ENCODE peak calls at places on chromosomes 16 and 17, in eight cellular contexts. S, O, G, M, I, R, Y and E are unnamed samples.
A peak's percentile ranks its signal among the peaks of the same experiment; 100 is the strongest.

GRCh38 chr16:89922884-89923639 is at the start of gene TUBB3:
- DNase-seq in S (peak; percentile 70), O (peak; percentile 61), G (peak; percentile 84), M (peak; percentile 78), I (peak; percentile 79), R (no peak), Y (peak; percentile 90), E (no peak)

GRCh38 chr17:7173687-7174602 is 5.2 kb downstream of the ASGR1 start:
- DNase-seq in S (no peak), O (no peak), G (no peak), M (peak; percentile 57), I (no peak), R (peak; percentile 37), Y (no peak), E (peak; percentile 23)

GRCh38 chr17:32741381-32741780 is 135.5 kb downstream of the MYO1D start:
- DNase-seq in S (no peak), O (no peak), G (no peak), M (no peak), I (peak; percentile 56), R (no peak), Y (no peak), E (no peak)

GRCh38 chr16:89831810-89832328 is 3.6 kb downstream of the SPIRE2 start:
- DNase-seq in S (no peak), O (no peak), G (no peak), M (no peak), I (no peak), R (no peak), Y (no peak), E (no peak)

GRCh38 chr16:51151435-51151950 is 423 bp upstream of the SALL1 start:
- DNase-seq in S (no peak), O (peak; percentile 92), G (peak; percentile 30), M (peak; percentile 94), I (peak; percentile 13), R (peak; percentile 86), Y (peak; percentile 45), E (no peak)

GRCh38 chr16:1335996-1336395 is 2.6 kb downstream of the BAIAP3 start:
- DNase-seq in S (no peak), O (no peak), G (no peak), M (peak; percentile 50), I (no peak), R (no peak), Y (no peak), E (no peak)

GRCh38 chr17:61634942-61635538 is 44.0 kb upstream of the NACA2 start:
- DNase-seq in S (no peak), O (no peak), G (no peak), M (no peak), I (no peak), R (no peak), Y (no peak), E (no peak)

GRCh38 chr17:4186244-4186920 is 43.4 kb downstream of the CYB5D2 start:
- DNase-seq in S (no peak), O (no peak), G (no peak), M (no peak), I (no peak), R (peak; percentile 88), Y (no peak), E (no peak)

GRCh38 chr17:45380046-45380765 is 52.5 kb downstream of the ARHGAP27 start:
- DNase-seq in S (no peak), O (no peak), G (no peak), M (no peak), I (no peak), R (no peak), Y (no peak), E (peak; percentile 77)

GRCh38 chr17:45980855-45981254 is 18.2 kb upstream of the STH start:
- DNase-seq in S (no peak), O (no peak), G (no peak), M (peak; percentile 50), I (no peak), R (no peak), Y (no peak), E (no peak)

GRCh38 chr17:13518271-13519000 is 83.3 kb downstream of the HS3ST3A1 start:
- DNase-seq in S (no peak), O (no peak), G (no peak), M (no peak), I (peak; percentile 32), R (no peak), Y (no peak), E (no peak)

GRCh38 chr16:30003670-30004423 is 7.0 kb downstream of the DOC2A start:
- DNase-seq in S (no peak), O (no peak), G (no peak), M (no peak), I (no peak), R (no peak), Y (no peak), E (no peak)

GRCh38 chr17:72030067-72030899 is 90.5 kb upstream of the SOX9 start:
- DNase-seq in S (peak; percentile 16), O (peak; percentile 27), G (peak; percentile 48), M (peak; percentile 55), I (peak; percentile 18), R (no peak), Y (peak; percentile 85), E (no peak)

GRCh38 chr17:3890082-3890892 is 2.6 kb downstream of the CAMKK1 start:
- DNase-seq in S (no peak), O (no peak), G (peak; percentile 96), M (no peak), I (peak; percentile 92), R (peak; percentile 95), Y (peak; percentile 97), E (peak; percentile 61)

GRCh38 chr17:36529121-36529520 is 5.5 kb downstream of the MYO19 start:
- DNase-seq in S (no peak), O (no peak), G (no peak), M (no peak), I (peak; percentile 65), R (no peak), Y (peak; percentile 29), E (no peak)

GRCh38 chr16:58123896-58124600 is 5.1 kb downstream of the CFAP20 start:
- DNase-seq in S (no peak), O (no peak), G (no peak), M (no peak), I (no peak), R (no peak), Y (no peak), E (no peak)

GRCh38 chr16:30136971-30137601 is 14.1 kb upstream of the MAPK3 start:
- DNase-seq in S (no peak), O (no peak), G (peak; percentile 72), M (no peak), I (no peak), R (no peak), Y (no peak), E (no peak)

GRCh38 chr17:81902023-81902652 is at the start of gene NPB:
- DNase-seq in S (no peak), O (peak; percentile 22), G (no peak), M (peak; percentile 36), I (no peak), R (no peak), Y (no peak), E (no peak)

GRCh38 chr17:79246226-79246794 is 171.7 kb downstream of the ENGASE start:
- DNase-seq in S (no peak), O (no peak), G (no peak), M (no peak), I (no peak), R (no peak), Y (no peak), E (no peak)

GRCh38 chr16:69863882-69864281 is 87.3 kb upstream of the CLEC18A start:
- DNase-seq in S (no peak), O (no peak), G (no peak), M (no peak), I (no peak), R (no peak), Y (no peak), E (no peak)

GRCh38 chr17:73397856-73398540 is 86.2 kb upstream of the CDC42EP4 start:
- DNase-seq in S (no peak), O (no peak), G (no peak), M (no peak), I (no peak), R (no peak), Y (no peak), E (no peak)

GRCh38 chr17:65346166-65346565 is 209.0 kb downstream of the RGS9 start:
- DNase-seq in S (no peak), O (peak; percentile 31), G (no peak), M (no peak), I (no peak), R (no peak), Y (no peak), E (no peak)

GRCh38 chr16:66335704-66336329 is 30.7 kb upstream of the CDH5 start:
- DNase-seq in S (no peak), O (peak; percentile 62), G (peak; percentile 29), M (peak; percentile 88), I (peak; percentile 74), R (no peak), Y (no peak), E (no peak)

GRCh38 chr17:73644145-73645049 is at the start of gene SDK2:
- DNase-seq in S (no peak), O (peak; percentile 40), G (no peak), M (peak; percentile 48), I (no peak), R (no peak), Y (no peak), E (no peak)

GRCh38 chr17:7956208-7956965 is 24.4 kb downstream of the CNTROB start:
- DNase-seq in S (no peak), O (no peak), G (no peak), M (no peak), I (peak; percentile 28), R (peak; percentile 89), Y (no peak), E (no peak)

GRCh38 chr16:6602401-6602800 is 730.2 kb upstream of the RBFOX1 start:
- DNase-seq in S (no peak), O (no peak), G (no peak), M (peak; percentile 26), I (no peak), R (no peak), Y (no peak), E (no peak)

GRCh38 chr17:79670537-79671386 is 59.9 kb upstream of the RBFOX3 start:
- DNase-seq in S (no peak), O (no peak), G (no peak), M (no peak), I (no peak), R (peak; percentile 51), Y (no peak), E (no peak)

GRCh38 chr17:79231766-79232287 is 157.2 kb downstream of the ENGASE start:
- DNase-seq in S (no peak), O (no peak), G (no peak), M (no peak), I (peak; percentile 47), R (no peak), Y (no peak), E (no peak)

GRCh38 chr16:80116711-80117110 is 424.1 kb upstream of the DYNLRB2 start:
- DNase-seq in S (no peak), O (no peak), G (no peak), M (no peak), I (no peak), R (no peak), Y (no peak), E (no peak)

GRCh38 chr17:35460354-35460851 is 11.8 kb upstream of the SLFN13 start:
- DNase-seq in S (peak; percentile 73), O (no peak), G (no peak), M (peak; percentile 60), I (no peak), R (peak; percentile 17), Y (no peak), E (peak; percentile 42)

GRCh38 chr16:85004587-85005205 is 6.6 kb downstream of the ZDHHC7 start:
- DNase-seq in S (no peak), O (no peak), G (no peak), M (no peak), I (peak; percentile 92), R (peak; percentile 69), Y (peak; percentile 93), E (no peak)

GRCh38 chr16:68517606-68518161 is 21.4 kb upstream of the ZFP90 start:
- DNase-seq in S (no peak), O (no peak), G (no peak), M (no peak), I (no peak), R (no peak), Y (no peak), E (no peak)